ENCODE peak calls at places on chromosome 15, in four cellular contexts. K is heart right ventricle, L is heart left ventricle, V is psoas muscle. A is an unnamed sample.

GRCh38 chr15:101086394-101087171 is 165.3 kb downstream of the CHSY1 start:
- DNase-seq in K (no peak), L (no peak), V (no peak), A (no peak)

GRCh38 chr15:95169701-95170459 is 938.5 kb downstream of the MCTP2 start:
- DNase-seq in K (no peak), L (no peak), V (peak; percentile 63), A (peak; percentile 60)

GRCh38 chr15:90708516-90708915 is 8.6 kb upstream of the BLM start:
- DNase-seq in K (no peak), L (no peak), V (no peak), A (no peak)

GRCh38 chr15:63312286-63312685 is 34.9 kb downstream of the APH1B start:
- DNase-seq in K (no peak), L (no peak), V (no peak), A (no peak)

GRCh38 chr15:73051402-73051810 is 857 bp upstream of the NEO1 start:
- DNase-seq in K (no peak), L (no peak), V (peak; percentile 87), A (no peak)

GRCh38 chr15:60795889-60796288 is 316.9 kb upstream of the ICE2 start:
- DNase-seq in K (no peak), L (no peak), V (no peak), A (no peak)

GRCh38 chr15:71755571-71755970 is 54.8 kb upstream of the NR2E3 start:
- DNase-seq in K (no peak), L (no peak), V (no peak), A (no peak)

GRCh38 chr15:65394280-65394789 is 16.5 kb upstream of the IGDCC3 start:
- DNase-seq in K (no peak), L (no peak), V (no peak), A (no peak)

GRCh38 chr15:101258238-101259144 is 6.6 kb upstream of the CHSY1 start:
- DNase-seq in K (peak; percentile 75), L (peak; percentile 68), V (no peak), A (no peak)

GRCh38 chr15:101026686-101027272 is 107.6 kb downstream of the LRRK1 start:
- DNase-seq in K (peak; percentile 4), L (peak; percentile 6), V (no peak), A (peak; percentile 58)

GRCh38 chr15:51580385-51580784 is 42.2 kb downstream of the DMXL2 start:
- DNase-seq in K (no peak), L (no peak), V (no peak), A (no peak)

GRCh38 chr15:95300958-95301357 is 1029.5 kb upstream of the NR2F2 start:
- DNase-seq in K (no peak), L (no peak), V (no peak), A (no peak)

GRCh38 chr15:26864664-26865191 is 2.1 kb upstream of the GABRA5 start:
- DNase-seq in K (peak; percentile 11), L (no peak), V (no peak), A (no peak)

GRCh38 chr15:38589502-38589901 is 24.9 kb upstream of the RASGRP1 start:
- DNase-seq in K (no peak), L (no peak), V (no peak), A (no peak)

GRCh38 chr15:74156678-74157411 is 16.7 kb upstream of the ISLR start:
- DNase-seq in K (no peak), L (no peak), V (no peak), A (no peak)

GRCh38 chr15:42994546-42994945 is 74.0 kb upstream of the TTBK2 start:
- DNase-seq in K (no peak), L (no peak), V (no peak), A (no peak)

GRCh38 chr15:45588199-45588910 is 1.2 kb downstream of the BLOC1S6 start:
- DNase-seq in K (no peak), L (no peak), V (no peak), A (no peak)

GRCh38 chr15:29268706-29269484 is 727 bp downstream of the NSMCE3 start:
- DNase-seq in K (peak; percentile 19), L (peak; percentile 28), V (peak; percentile 59), A (peak; percentile 66)

GRCh38 chr15:92430067-92430435 is 36.4 kb downstream of the ST8SIA2 start:
- DNase-seq in K (no peak), L (no peak), V (no peak), A (no peak)

GRCh38 chr15:33988384-33988783 is 20.1 kb downstream of the CHRM5 start:
- DNase-seq in K (no peak), L (no peak), V (no peak), A (no peak)

GRCh38 chr15:77419836-77420609 is at the start of gene PEAK1:
- DNase-seq in K (peak; percentile 100), L (peak; percentile 100), V (peak; percentile 100), A (peak; percentile 97)

GRCh38 chr15:89492111-89492641 is 4.2 kb downstream of the RHCG start:
- DNase-seq in K (no peak), L (no peak), V (no peak), A (no peak)

GRCh38 chr15:31442203-31443090 is 115.8 kb downstream of the KLF13 start:
- DNase-seq in K (no peak), L (no peak), V (no peak), A (no peak)
- H3K27ac ChIP-seq in K (peak overlapping the region; percentile 88), L (no peak overlapping the region), V (peak overlapping the region; percentile 27), A (peak overlapping the region; percentile 85)

DNA sequence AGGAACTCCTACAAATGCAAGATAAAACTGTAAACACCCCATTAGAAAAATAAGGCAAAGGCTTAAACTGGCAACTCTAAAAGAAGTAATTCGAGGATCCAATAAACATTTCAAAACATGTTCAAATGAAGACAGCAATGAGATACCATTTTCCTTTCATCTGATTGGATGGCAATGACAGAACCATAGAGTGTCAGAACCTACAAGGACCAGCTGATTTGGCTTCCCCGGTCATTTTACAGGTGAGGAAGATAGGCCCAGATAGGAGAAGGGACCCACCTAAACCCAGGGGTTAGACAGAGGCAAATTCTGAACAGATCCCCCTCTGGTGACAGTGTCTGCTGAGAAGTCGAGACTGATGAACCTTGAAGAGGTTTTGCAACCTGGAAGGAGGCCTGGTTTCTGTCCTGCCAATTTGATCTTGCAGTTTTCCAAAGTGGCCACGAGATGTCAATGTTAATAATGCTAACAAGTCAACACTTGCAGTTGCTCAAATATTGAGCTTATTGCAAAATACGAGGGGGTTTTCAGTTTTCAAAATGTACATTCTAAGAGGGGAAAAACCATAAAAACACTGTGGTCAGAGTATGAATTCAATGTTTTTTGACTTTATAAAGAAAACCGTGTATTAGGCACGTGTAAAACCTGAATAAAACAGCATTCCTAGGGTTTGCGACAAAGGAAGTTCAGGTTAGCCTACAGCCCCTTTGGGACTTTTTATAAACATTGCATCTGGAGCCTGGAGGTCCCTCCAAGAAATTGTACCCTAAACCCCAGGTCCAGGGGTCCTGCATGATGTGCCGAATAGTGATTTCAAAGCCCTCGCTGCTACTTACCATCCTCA is 21.5 kb downstream of the CFAP161 start:
- DNase-seq in K (peak; percentile 45), L (no peak), V (no peak), A (peak; percentile 82)
- TF ChIP-seq CTCF in K (peak; percentile 65), L (peak; percentile 63), V (peak; percentile 55), A (peak; percentile 21)

GRCh38 chr15:61857169-61857829 is 202.9 kb downstream of the VPS13C start:
- DNase-seq in K (no peak), L (no peak), V (no peak), A (no peak)
- H3K27ac ChIP-seq in K (peak overlapping the region; percentile 14), L (peak overlapping the region; percentile 26), V (no peak overlapping the region), A (peak overlapping the region; percentile 30)

DNA sequence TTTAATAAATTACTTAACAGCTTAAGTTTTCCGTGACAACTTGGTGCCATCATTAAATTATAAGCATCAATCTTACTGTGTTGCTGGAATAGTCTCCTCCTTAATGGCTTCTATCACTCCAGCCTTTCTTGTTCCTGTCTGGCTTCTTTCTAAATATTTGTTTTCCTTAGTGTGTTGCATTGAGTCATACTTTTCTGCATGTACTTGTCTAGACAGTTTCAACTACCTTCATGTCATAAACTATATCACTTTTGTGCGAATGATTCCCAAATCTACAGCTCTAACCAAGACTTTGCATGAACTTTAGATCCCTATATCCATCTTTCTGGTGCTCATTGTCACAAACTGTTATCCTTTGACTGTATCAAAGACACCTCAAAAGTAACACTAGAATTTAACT is 78.4 kb downstream of the AKAP13 start:
- DNase-seq in K (no peak), L (no peak), V (no peak), A (no peak)
- TF ChIP-seq CTCF in K (no peak), L (no peak), V (no peak), A (no peak)

GRCh38 chr15:83250766-83251165 is 33.7 kb downstream of the BNC1 start:
- DNase-seq in K (no peak), L (no peak), V (no peak), A (no peak)
- H3K27ac ChIP-seq in K (no peak overlapping the region), L (no peak overlapping the region), V (no peak overlapping the region), A (no peak overlapping the region)

GRCh38 chr15:68658641-68659358 is 80.0 kb downstream of the CORO2B start:
- DNase-seq in K (no peak), L (no peak), V (no peak), A (no peak)
- TF ChIP-seq CTCF in K (no peak), L (no peak), V (no peak), A (no peak)